ENCODE peak calls at places on chromosomes 12 and 14, in ten cellular contexts. N is CD8-positive, alpha-beta memory T cell; O is transverse colon; S is left ventricle myocardium inferior; E is hepatocyte; F is PC-3; I is GM23248; W is SK-N-SH; A is CD8-positive, alpha-beta T cell; R is MM.1S. L is an unnamed sample. For H3K36me3 and H3K27me3, the result is how much of the 10 kb centered on the place peaks cover.

GRCh38 chr12:70756118-70756517 is 118.9 kb upstream of the PTPRB start:
- DNase-seq in S (no peak), O (no peak), A (no peak), R (no peak), I (peak), N (no peak), F (peak), W (no peak), E (peak), L (no peak)

GRCh38 chr12:94718114-94718513 is 67.8 kb upstream of the TMCC3 start:
- DNase-seq in S (no peak), O (no peak), E (no peak), F (peak), N (no peak), I (no peak), R (no peak), A (no peak), W (no peak), L (no peak)

GRCh38 chr12:76028649-76029277 is 2.8 kb downstream of the PHLDA1 start:
- DNase-seq in E (no peak), I (peak), F (no peak), S (no peak), O (no peak), R (no peak), W (no peak), N (no peak), A (no peak), L (no peak)

GRCh38 chr14:77322209-77322902 is 1.5 kb downstream of the GSTZ1 start:
- DNase-seq in I (no peak), W (no peak), O (no peak), N (no peak), A (no peak), S (no peak), R (no peak), E (no peak), F (no peak), L (no peak)

GRCh38 chr12:124727244-124727673 is 136.4 kb downstream of the SCARB1 start:
- DNase-seq in I (peak), W (no peak), A (no peak), F (peak), N (no peak), R (peak), E (no peak), S (peak), O (peak), L (no peak)

GRCh38 chr12:44078273-44078672 is 242.4 kb downstream of the TMEM117 start:
- DNase-seq in I (peak), S (no peak), N (no peak), R (no peak), O (no peak), W (no peak), E (peak), F (peak), A (no peak), L (no peak)

GRCh38 chr14:45185110-45185814 is 49.5 kb downstream of the FANCM start:
- DNase-seq in F (no peak), W (no peak), E (no peak), R (no peak), O (no peak), N (no peak), A (no peak), S (no peak), I (peak), L (no peak)

GRCh38 chr12:21559855-21560569 is 33.9 kb downstream of the SPX start:
- DNase-seq in O (no peak), S (no peak), E (no peak), N (no peak), R (no peak), A (no peak), W (no peak), I (peak), F (peak), L (no peak)

GRCh38 chr14:32377046-32377445 is 47.9 kb downstream of the AKAP6 start:
- DNase-seq in R (no peak), A (no peak), W (no peak), S (no peak), N (no peak), O (no peak), E (no peak), I (no peak), F (no peak), L (no peak)

GRCh38 chr14:100438271-100438670 is 115.1 kb downstream of the SLC25A47 start:
- DNase-seq in N (no peak), F (no peak), W (peak), S (no peak), E (no peak), O (no peak), I (no peak), R (no peak), A (no peak), L (no peak)

GRCh38 chr12:121805800-121806555 is 2.2 kb downstream of the SETD1B start:
- DNase-seq in A (no peak), O (no peak), S (no peak), F (peak), W (no peak), R (no peak), N (peak), I (peak), E (no peak), L (no peak)

GRCh38 chr12:70243510-70244331 is 488 bp downstream of the CNOT2 start:
- DNase-seq in I (peak), O (peak), A (peak), E (peak), F (peak), W (peak), S (peak), R (peak), N (peak), L (peak)

GRCh38 chr14:52922656-52923055 is 28.2 kb downstream of the FERMT2 start:
- DNase-seq in I (peak), R (no peak), A (no peak), O (no peak), F (peak), N (no peak), S (no peak), E (no peak), W (no peak), L (no peak)

GRCh38 chr12:6237830-6238229 is 37.6 kb downstream of the CD9 start:
- DNase-seq in N (no peak), O (no peak), R (no peak), A (no peak), E (no peak), W (no peak), S (no peak), F (no peak), I (no peak), L (no peak)

GRCh38 chr12:122894173-122895121 is 1.5 kb downstream of the VPS37B start:
- DNase-seq in N (peak), O (peak), I (peak), R (no peak), A (no peak), E (no peak), W (no peak), F (peak), S (no peak), L (no peak)

GRCh38 chr12:92971869-92972524 is 42.9 kb upstream of the EEA1 start:
- DNase-seq in S (no peak), O (no peak), W (no peak), I (peak), R (no peak), F (peak), A (no peak), E (no peak), N (no peak), L (no peak)

GRCh38 chr12:92629349-92630065 is 73.3 kb upstream of the PLEKHG7 start:
- DNase-seq in I (no peak), A (no peak), S (no peak), N (no peak), R (no peak), O (no peak), E (peak), F (no peak), W (no peak), L (no peak)

GRCh38 chr14:86404425-86404824 is 874.5 kb downstream of the FLRT2 start:
- DNase-seq in S (no peak), R (no peak), W (no peak), A (no peak), E (no peak), N (no peak), O (no peak), I (no peak), F (peak), L (no peak)

GRCh38 chr12:2934371-2934770 is 24.8 kb upstream of the TEAD4 start:
- DNase-seq in S (no peak), N (no peak), A (no peak), W (no peak), I (no peak), E (no peak), R (no peak), O (no peak), F (no peak), L (no peak)

GRCh38 chr12:87112946-87113345 is 856.8 kb upstream of the MGAT4C start:
- DNase-seq in O (no peak), I (peak), A (no peak), W (no peak), R (no peak), F (peak), N (no peak), S (no peak), E (no peak), L (no peak)

GRCh38 chr12:117294206-117294605 is 67.2 kb downstream of the NOS1 start:
- DNase-seq in E (no peak), N (no peak), S (no peak), F (no peak), R (no peak), O (no peak), I (no peak), A (no peak), W (no peak), L (peak)

GRCh38 chr14:24312736-24313507 is 1.6 kb downstream of the LTB4R start:
- DNase-seq in A (no peak), S (no peak), R (peak), N (peak), E (no peak), O (peak), I (no peak), F (no peak), W (no peak), L (no peak)

GRCh38 chr12:45909041-45909713 is 81.2 kb downstream of the SCAF11 start:
- DNase-seq in A (no peak), E (no peak), N (no peak), F (no peak), S (no peak), I (no peak), R (no peak), W (no peak), O (no peak), L (no peak)

GRCh38 chr12:69240625-69240984 is 1.2 kb downstream of the CPSF6 start:
- DNase-seq in A (no peak), W (peak), N (peak), E (peak), R (peak), O (no peak), S (no peak), F (no peak), I (peak), L (no peak)

GRCh38 chr12:51687142-51687935 is 96.3 kb downstream of the SCN8A start:
- DNase-seq in N (no peak), E (peak), W (no peak), I (peak), A (no peak), S (no peak), R (no peak), F (peak), O (peak), L (no peak)
- H3K4me3 ChIP-seq in N (no peak), E (no peak), W (no peak), I (peak), A (no peak), S (no peak), R (no peak), F (no peak), O (no peak), L (no peak)

GRCh38 chr14:39177168-39177545 is 2.1 kb downstream of the PNN start:
- DNase-seq in R (no peak), N (no peak), O (no peak), W (no peak), I (no peak), F (no peak), A (no peak), E (no peak), S (no peak), L (no peak)
- H3K36me3 ChIP-seq in R (under half), N (under half), O (half or more), W (under half), I (half or more), F (half or more), A (under half), E (under half), S (half or more), L (under half)

DNA sequence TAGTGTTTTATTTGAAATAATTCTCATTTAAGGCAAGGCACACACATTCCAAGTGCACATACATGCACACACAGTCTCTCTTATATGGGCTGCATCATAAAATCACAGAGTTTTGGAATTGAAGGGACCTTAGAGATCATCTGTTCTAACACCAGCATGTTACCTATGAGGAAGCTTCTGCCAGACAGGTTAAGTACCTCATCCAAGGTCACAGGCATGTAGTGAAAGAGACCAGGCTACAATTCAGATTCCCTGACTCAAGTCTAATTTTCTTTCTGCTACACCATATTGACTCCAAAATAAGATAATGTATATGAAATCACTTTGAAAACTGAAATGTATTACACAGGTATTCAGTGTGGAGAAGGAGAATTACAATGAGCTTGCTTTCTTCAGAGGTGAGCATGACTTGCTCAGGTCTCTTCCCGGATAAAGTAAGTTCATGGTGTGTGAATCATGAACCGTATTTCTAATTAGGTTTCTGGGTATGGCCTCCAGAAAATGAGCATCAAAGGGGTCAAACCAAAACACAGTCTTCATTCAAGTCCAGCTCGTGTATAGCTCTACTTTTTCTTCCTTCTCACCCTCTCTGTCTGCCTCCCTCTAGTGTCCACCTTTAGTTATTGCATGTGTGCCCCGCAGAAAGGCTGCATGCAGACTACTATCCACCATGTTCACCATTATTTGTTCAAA is 411.9 kb downstream of the FUT8 start:
- DNase-seq in I (peak), N (peak), A (peak), R (peak), E (peak), F (peak), S (no peak), O (peak), W (peak), L (peak)
- H3K27me3 ChIP-seq in I (under half), N (under half), A (under half), R (under half), E (half or more), F (under half), S (half or more), O (under half), W (under half), L (under half)

DNA sequence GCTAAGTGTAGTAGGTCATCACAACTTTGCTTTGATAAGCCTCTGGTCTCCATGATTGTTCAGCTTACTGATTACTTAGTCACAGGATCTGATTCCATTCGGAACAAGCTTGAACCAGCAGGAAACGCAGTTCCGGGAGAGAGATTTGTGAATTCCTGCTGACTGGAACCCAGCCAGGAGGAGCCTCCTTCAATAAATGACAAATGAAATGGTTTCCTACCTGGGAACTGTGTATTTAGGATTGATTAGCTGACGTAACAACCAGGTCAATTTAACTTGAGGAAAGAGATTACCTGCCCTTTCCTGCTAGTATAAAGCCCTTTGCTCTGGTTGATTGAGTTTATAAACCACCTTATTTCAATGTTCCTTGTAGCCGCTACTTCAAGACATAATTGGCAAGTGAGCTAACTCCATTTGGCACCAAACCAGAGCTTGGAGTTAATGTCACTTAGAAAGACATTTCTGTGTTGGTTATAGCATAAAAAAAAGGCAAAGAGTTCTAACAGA is 35.1 kb upstream of the KCNH3 start:
- DNase-seq in N (no peak), S (no peak), E (peak), R (no peak), O (peak), I (no peak), F (peak), W (no peak), A (no peak), L (no peak)
- H3K4me3 ChIP-seq in N (no peak), S (no peak), E (no peak), R (no peak), O (no peak), I (no peak), F (no peak), W (no peak), A (no peak), L (no peak)

DNA sequence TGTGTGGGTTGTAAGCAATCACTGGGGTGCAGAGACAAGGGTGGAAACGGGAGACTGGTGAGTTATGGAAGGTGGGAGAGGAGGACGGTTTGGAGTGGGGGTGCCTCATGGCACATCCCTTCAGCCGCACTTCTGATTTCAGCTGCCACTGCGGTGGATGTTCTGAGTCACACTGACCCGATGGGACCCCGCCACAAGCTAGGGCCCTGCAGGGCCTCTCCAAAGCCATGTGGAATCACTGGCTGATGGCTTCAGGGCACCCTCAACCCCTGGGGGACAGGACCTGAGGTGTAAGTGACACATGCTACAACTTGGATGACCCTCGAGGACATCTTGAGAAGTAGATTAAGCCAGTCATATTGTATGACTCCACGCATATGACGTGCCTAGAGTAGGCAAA is 53.7 kb downstream of the GPR68 start:
- DNase-seq in I (no peak), F (no peak), W (no peak), R (no peak), S (no peak), E (no peak), A (no peak), N (no peak), O (no peak), L (no peak)
- H3K36me3 ChIP-seq in I (under half), F (under half), W (under half), R (under half), S (half or more), E (under half), A (under half), N (under half), O (under half), L (under half)

DNA sequence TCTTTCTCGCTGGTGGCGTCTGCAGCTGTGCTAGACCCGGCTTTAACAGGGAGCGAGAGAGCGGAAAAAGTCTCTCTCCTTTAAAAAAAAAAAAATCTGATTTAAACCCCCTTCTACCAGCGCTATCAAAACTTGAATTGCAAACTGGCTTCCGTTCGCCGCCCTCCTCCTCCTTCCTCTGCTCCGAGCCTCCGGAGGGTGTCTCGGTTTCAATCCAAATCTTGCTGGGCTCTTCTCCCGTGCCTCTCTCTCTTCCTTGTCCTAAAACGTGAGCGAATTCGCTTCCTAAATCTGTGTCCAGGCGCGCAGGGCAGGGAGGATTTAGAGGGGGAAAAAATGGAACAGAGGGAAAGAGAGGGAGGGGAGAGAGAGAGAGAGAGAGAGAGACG is 272 bp downstream of the TBX3 start:
- DNase-seq in I (no peak), W (no peak), A (no peak), S (no peak), O (no peak), R (no peak), E (no peak), N (no peak), F (no peak), L (no peak)
- H3K27me3 ChIP-seq in I (under half), W (under half), A (under half), S (under half), O (under half), R (under half), E (under half), N (half or more), F (under half), L (half or more)

GRCh38 chr12:27468241-27468640 is 21.7 kb downstream of the SMCO2 start:
- DNase-seq in W (no peak), E (no peak), O (no peak), N (no peak), R (no peak), A (no peak), F (no peak), I (peak), S (no peak), L (no peak)

GRCh38 chr12:27469161-27469560 is 22.6 kb downstream of the SMCO2 start:
- DNase-seq in N (no peak), W (no peak), F (no peak), I (no peak), R (no peak), A (no peak), S (no peak), E (no peak), O (no peak), L (no peak)

GRCh38 chr12:27477049-27477448 is 30.5 kb downstream of the SMCO2 start:
- DNase-seq in N (no peak), W (no peak), O (no peak), I (no peak), S (no peak), A (no peak), F (no peak), E (no peak), R (no peak), L (no peak)

GRCh38 chr12:27474344-27474743 is 27.8 kb downstream of the SMCO2 start:
- DNase-seq in F (peak), O (no peak), W (no peak), E (no peak), I (peak), A (no peak), R (no peak), N (no peak), S (no peak), L (no peak)

DNA sequence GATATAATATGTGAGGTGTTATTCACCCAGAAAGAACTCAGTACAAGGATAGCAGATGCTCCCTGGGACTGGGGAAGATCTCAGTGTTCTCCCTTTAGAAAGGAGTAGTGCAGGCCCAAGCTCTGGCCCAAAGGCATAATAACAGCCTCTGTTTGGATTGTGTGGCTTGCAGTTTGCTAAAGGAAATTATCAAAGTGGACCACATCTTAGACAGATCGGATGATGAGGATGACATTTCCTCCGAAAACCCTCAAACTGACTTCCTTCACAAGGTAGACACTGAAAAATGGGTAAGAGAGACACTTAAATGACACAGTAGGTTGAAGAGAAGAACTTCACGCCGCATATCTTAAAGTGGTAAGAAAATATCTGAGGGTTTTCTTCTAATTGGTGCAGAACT is 26.1 kb downstream of the SMCO2 start:
- DNase-seq in A (no peak), W (no peak), O (no peak), S (no peak), N (no peak), R (no peak), F (no peak), I (no peak), E (no peak), L (no peak)
- H3K4me3 ChIP-seq in A (no peak), W (no peak), O (no peak), S (no peak), N (no peak), R (no peak), F (no peak), I (no peak), E (no peak), L (no peak)

L was measured in H7.